ENCODE peak calls at places on chromosomes 13 and 19, in eight cellular contexts. S is iPS-NIHi11; X is EH; Z is stromal cell of bone marrow; O is stimulated activated CD4-positive, alpha-beta T cell treated with anti-CD3 and anti-CD28 coated beads, Interleukin-1b, Interleukin-23, amount 100 ng/mL, for 24 hours; L is activated T-cell treated with anti-CD3 and anti-CD28 coated beads for 24 hours; A is Kasumi-1; T is progenitor cell of endocrine pancreas. N is an unnamed sample.

GRCh38 chr19:3546119-3546518 is 7.1 kb downstream of the TEKTIP1 start:
- DNase-seq in L (no peak), S (no peak), A (no peak), X (no peak), Z (no peak), O (no peak), T (no peak), N (no peak)

GRCh38 chr19:18597809-18598660 is 8.6 kb downstream of the CRLF1 start:
- DNase-seq in O (no peak), Z (no peak), A (no peak), S (no peak), L (no peak), T (no peak), X (no peak), N (no peak)

GRCh38 chr19:35828694-35829301 is 16.2 kb upstream of the PRODH2 start:
- DNase-seq in A (peak; percentile 47), L (peak; percentile 19), X (peak; percentile 73), T (peak; percentile 80), O (no peak), Z (peak; percentile 42), S (peak; percentile 86), N (peak; percentile 48)

GRCh38 chr19:51441410-51442390 is 16.6 kb downstream of the SIGLEC8 start:
- DNase-seq in L (peak; percentile 90), T (no peak), S (no peak), X (no peak), A (peak; percentile 69), Z (no peak), O (peak; percentile 72), N (no peak)

GRCh38 chr13:38821753-38822551 is 135.1 kb downstream of the FREM2 start:
- DNase-seq in T (no peak), L (no peak), Z (no peak), O (no peak), A (no peak), S (no peak), X (peak; percentile 2), N (no peak)

GRCh38 chr19:30631035-30631375 is 258.8 kb downstream of the ZNF536 start:
- DNase-seq in A (no peak), X (no peak), L (no peak), Z (no peak), T (no peak), O (no peak), S (no peak), N (no peak)

GRCh38 chr19:52880895-52881389 is 16.5 kb downstream of the ZNF320 start:
- DNase-seq in S (no peak), X (no peak), T (no peak), L (no peak), Z (no peak), O (no peak), A (no peak), N (no peak)

GRCh38 chr13:110400786-110401533 is 93.9 kb downstream of the COL4A2 start:
- DNase-seq in X (peak; percentile 88), S (no peak), O (no peak), T (no peak), A (no peak), L (no peak), Z (peak; percentile 83), N (peak; percentile 72)

GRCh38 chr13:77698211-77699058 is 948 bp downstream of the SLAIN1 start:
- DNase-seq in T (peak; percentile 45), S (peak; percentile 58), L (peak; percentile 28), Z (no peak), O (no peak), X (peak; percentile 21), A (peak; percentile 58), N (no peak)

GRCh38 chr13:44854264-44855060 is 134.8 kb downstream of the NUFIP1 start:
- DNase-seq in A (no peak), Z (no peak), L (no peak), X (no peak), T (no peak), S (peak; percentile 19), O (no peak), N (no peak)

GRCh38 chr13:99726261-99726894 is 225.1 kb downstream of the TM9SF2 start:
- DNase-seq in S (no peak), L (no peak), Z (no peak), X (no peak), A (no peak), T (no peak), O (no peak), N (no peak)

GRCh38 chr19:6753178-6754031 is 13.8 kb downstream of the SH2D3A start:
- DNase-seq in X (peak; percentile 77), T (peak; percentile 74), S (peak; percentile 94), O (no peak), L (peak; percentile 81), A (peak; percentile 89), Z (no peak), N (no peak)

GRCh38 chr19:16851031-16851712 is 22.0 kb downstream of the SIN3B start:
- DNase-seq in L (no peak), S (no peak), T (no peak), X (peak; percentile 72), Z (no peak), A (no peak), O (no peak), N (no peak)

GRCh38 chr19:11260996-11261395 is 1.3 kb downstream of the DOCK6 start:
- DNase-seq in X (no peak), A (no peak), S (no peak), O (no peak), L (no peak), T (no peak), Z (no peak), N (no peak)

GRCh38 chr19:17049711-17050280 is 23.2 kb upstream of the CPAMD8 start:
- DNase-seq in A (no peak), L (no peak), S (no peak), T (no peak), X (peak; percentile 46), Z (peak; percentile 20), O (no peak), N (no peak)

GRCh38 chr19:33171916-33172359 is 22.2 kb upstream of the LRP3 start:
- DNase-seq in A (no peak), Z (no peak), O (no peak), S (no peak), X (peak; percentile 78), L (no peak), T (no peak), N (peak; percentile 8)

GRCh38 chr13:99984463-99985242 is 3.1 kb downstream of the ZIC2 start:
- DNase-seq in T (peak; percentile 15), S (no peak), L (no peak), X (no peak), A (no peak), Z (no peak), O (no peak), N (no peak)

GRCh38 chr19:2176336-2176994 is 12.7 kb downstream of the DOT1L start:
- DNase-seq in T (no peak), Z (no peak), X (no peak), O (no peak), S (no peak), A (no peak), L (no peak), N (no peak)

GRCh38 chr13:90882551-90882950 is 464.9 kb upstream of the MIR17HG start:
- DNase-seq in S (peak; percentile 7), L (no peak), O (no peak), X (no peak), Z (no peak), T (no peak), A (no peak), N (no peak)

GRCh38 chr13:50757021-50757420 is 86.5 kb downstream of the DLEU7 start:
- DNase-seq in L (no peak), O (no peak), S (no peak), Z (no peak), T (no peak), X (no peak), A (no peak), N (no peak)

GRCh38 chr13:49904729-49905456 is 31.2 kb downstream of the SPRYD7 start:
- DNase-seq in X (no peak), S (no peak), A (no peak), T (no peak), O (no peak), L (no peak), Z (no peak), N (no peak)

GRCh38 chr13:110230661-110231347 is 76.2 kb downstream of the COL4A1 start:
- DNase-seq in L (no peak), Z (no peak), T (no peak), S (no peak), A (no peak), O (no peak), X (no peak), N (no peak)

GRCh38 chr19:41265376-41266153 is 1.4 kb downstream of the HNRNPUL1 start:
- DNase-seq in O (no peak), A (no peak), S (no peak), T (no peak), L (peak; percentile 1), X (peak; percentile 39), Z (no peak), N (no peak)

GRCh38 chr19:46913852-46914430 is 53.1 kb downstream of the ARHGAP35 start:
- DNase-seq in T (no peak), O (no peak), A (no peak), Z (no peak), L (no peak), S (no peak), X (peak; percentile 84), N (no peak)

GRCh38 chr13:80903911-80904310 is 563.0 kb upstream of the SPRY2 start:
- DNase-seq in T (no peak), S (no peak), L (no peak), Z (no peak), O (no peak), A (no peak), X (no peak), N (no peak)

GRCh38 chr19:611506-611869 is 21.8 kb downstream of the HCN2 start:
- DNase-seq in A (no peak), Z (peak; percentile 74), S (no peak), L (peak; percentile 67), O (peak; percentile 46), T (no peak), X (peak; percentile 99), N (peak; percentile 71)

GRCh38 chr19:30365121-30365800 is 6.9 kb upstream of the ZNF536 start:
- DNase-seq in A (no peak), O (no peak), Z (no peak), T (no peak), S (no peak), L (no peak), X (no peak), N (no peak)

GRCh38 chr13:92265408-92265807 is 867.0 kb downstream of the GPC5 start:
- DNase-seq in S (no peak), A (no peak), X (no peak), L (no peak), O (no peak), T (no peak), Z (no peak), N (no peak)

GRCh38 chr13:67880916-67881315 is 650.8 kb upstream of the PCDH9 start:
- DNase-seq in T (no peak), A (no peak), O (no peak), S (no peak), X (no peak), Z (peak; percentile 9), L (no peak), N (peak; percentile 6)

GRCh38 chr13:75839418-75839817 is 203.3 kb downstream of the LMO7 start:
- DNase-seq in Z (no peak), A (no peak), X (no peak), S (no peak), O (no peak), T (no peak), L (no peak), N (no peak)

GRCh38 chr19:48351341-48351752 is 12.4 kb downstream of the TMEM143 start:
- DNase-seq in O (peak; percentile 76), L (peak; percentile 77), S (peak; percentile 90), A (peak; percentile 46), T (peak; percentile 65), X (peak; percentile 60), Z (no peak), N (peak; percentile 8)

GRCh38 chr13:41137241-41137640 is 4.6 kb upstream of the KBTBD6 start:
- DNase-seq in A (no peak), L (no peak), Z (no peak), O (no peak), X (peak; percentile 30), S (no peak), T (no peak), N (no peak)

GRCh38 chr13:25525884-25526283 is 154.1 kb downstream of the ATP8A2 start:
- DNase-seq in T (no peak), L (no peak), X (no peak), S (no peak), Z (no peak), O (no peak), A (no peak), N (no peak)

GRCh38 chr13:25731511-25731910 is 320.3 kb downstream of the SHISA2 start:
- DNase-seq in Z (no peak), A (no peak), L (no peak), S (no peak), T (no peak), X (no peak), O (no peak), N (no peak)